ENCODE peak calls at places on chromosomes 1 and 21, in ten cellular contexts. E is aorta, W is kidney epithelial cell, X is left ventricle myocardium inferior, Q is upper lobe of left lung, J is cardiac muscle cell, M is heart left ventricle, S is bronchial epithelial cell, L is mesenchymal stem cell, K is right atrium auricular region. B is an unnamed sample. For H3K27me3 and H3K36me3, the result is how much of the 10 kb centered on the place peaks cover.

GRCh38 chr1:80534606-80535360 is 1266.0 kb upstream of the ADGRL2 start:
- DNase-seq in E (no peak), W (peak), X (no peak), Q (no peak), J (peak), M (no peak), S (peak), L (peak), K (no peak), B (no peak)

GRCh38 chr1:57329932-57330331 is 93.9 kb downstream of the DAB1 start:
- DNase-seq in E (no peak), W (no peak), X (no peak), Q (no peak), J (no peak), M (no peak), S (no peak), L (no peak), K (no peak), B (no peak)

GRCh38 chr1:51101976-51102375 is at the start of gene C1orf185:
- DNase-seq in E (no peak), W (no peak), X (no peak), Q (no peak), J (no peak), M (no peak), S (no peak), L (no peak), K (no peak), B (no peak)

GRCh38 chr1:236608930-236609726 is 4.8 kb upstream of the HEATR1 start:
- DNase-seq in E (peak), W (peak), X (peak), Q (peak), J (peak), M (peak), S (peak), L (peak), K (no peak), B (peak)

GRCh38 chr21:18716578-18717138 is 313.1 kb upstream of the TMPRSS15 start:
- DNase-seq in E (no peak), W (no peak), X (no peak), Q (no peak), J (no peak), M (no peak), S (no peak), L (no peak), K (no peak), B (no peak)

GRCh38 chr1:183019860-183020259 is 3.4 kb upstream of the LAMC1 start:
- DNase-seq in E (no peak), W (no peak), X (no peak), Q (no peak), J (peak), M (no peak), S (peak), L (no peak), K (no peak), B (peak)

GRCh38 chr1:244256086-244256485 is 195.6 kb downstream of the ADSS2 start:
- DNase-seq in E (no peak), W (no peak), X (no peak), Q (no peak), J (no peak), M (no peak), S (no peak), L (no peak), K (no peak), B (no peak)

GRCh38 chr1:15848929-15849774 is 1.6 kb downstream of the SPEN start:
- DNase-seq in E (peak), W (no peak), X (peak), Q (peak), J (peak), M (peak), S (peak), L (peak), K (peak), B (peak)

GRCh38 chr1:160149235-160149634 is 2.2 kb upstream of the ATP1A4 start:
- DNase-seq in E (no peak), W (no peak), X (no peak), Q (no peak), J (no peak), M (no peak), S (peak), L (no peak), K (no peak), B (no peak)

GRCh38 chr1:93021539-93022134 is 57.4 kb upstream of the MTF2 start:
- DNase-seq in E (no peak), W (peak), X (no peak), Q (no peak), J (peak), M (no peak), S (peak), L (peak), K (no peak), B (peak)

GRCh38 chr1:192766876-192767275 is 42.0 kb upstream of the RGS2 start:
- DNase-seq in E (no peak), W (no peak), X (no peak), Q (no peak), J (no peak), M (no peak), S (no peak), L (no peak), K (no peak), B (peak)

GRCh38 chr1:183761871-183762270 is 43.0 kb upstream of the RGL1 start:
- DNase-seq in E (no peak), W (no peak), X (no peak), Q (no peak), J (peak), M (no peak), S (no peak), L (no peak), K (no peak), B (no peak)

GRCh38 chr1:228376651-228377631 is 29.7 kb downstream of the TRIM11 start:
- DNase-seq in E (peak), W (no peak), X (peak), Q (no peak), J (no peak), M (no peak), S (no peak), L (no peak), K (no peak), B (peak)

GRCh38 chr1:42017730-42018129 is 99.0 kb upstream of the HIVEP3 start:
- DNase-seq in E (no peak), W (no peak), X (no peak), Q (no peak), J (no peak), M (no peak), S (no peak), L (no peak), K (no peak), B (no peak)

GRCh38 chr1:29324771-29325351 is 88.5 kb downstream of the PTPRU start:
- DNase-seq in E (no peak), W (no peak), X (no peak), Q (no peak), J (peak), M (no peak), S (peak), L (no peak), K (no peak), B (peak)

GRCh38 chr21:32645261-32646182 is 33.3 kb upstream of the CFAP298 start:
- DNase-seq in E (no peak), W (no peak), X (no peak), Q (no peak), J (no peak), M (no peak), S (no peak), L (no peak), K (no peak), B (peak)

GRCh38 chr1:220810179-220810653 is 23.5 kb downstream of the MTARC1 start:
- DNase-seq in E (peak), W (peak), X (peak), Q (peak), J (peak), M (peak), S (peak), L (peak), K (peak), B (peak)

GRCh38 chr1:189847613-189848012 is 630.1 kb downstream of the BRINP3 start:
- DNase-seq in E (no peak), W (no peak), X (no peak), Q (no peak), J (no peak), M (no peak), S (no peak), L (no peak), K (no peak), B (no peak)

GRCh38 chr1:178337091-178337726 is 159.6 kb downstream of the CLEC20A start:
- DNase-seq in E (no peak), W (no peak), X (no peak), Q (no peak), J (no peak), M (no peak), S (no peak), L (peak), K (no peak), B (no peak)

GRCh38 chr1:247885011-247885410 is 10.4 kb upstream of the OR2W3 start:
- DNase-seq in E (no peak), W (no peak), X (no peak), Q (no peak), J (no peak), M (no peak), S (no peak), L (no peak), K (no peak), B (no peak)

GRCh38 chr1:247077768-247078314 is 770 bp downstream of the ZNF670 start:
- DNase-seq in E (no peak), W (no peak), X (no peak), Q (no peak), J (peak), M (no peak), S (peak), L (no peak), K (no peak), B (no peak)

GRCh38 chr21:16308269-16308668 is 578.5 kb downstream of the USP25 start:
- DNase-seq in E (no peak), W (no peak), X (no peak), Q (no peak), J (peak), M (no peak), S (peak), L (peak), K (no peak), B (no peak)

GRCh38 chr1:172719066-172719627 is 60.2 kb downstream of the FASLG start:
- DNase-seq in E (no peak), W (no peak), X (no peak), Q (no peak), J (peak), M (no peak), S (peak), L (no peak), K (no peak), B (no peak)

GRCh38 chr1:89904219-89904980 is 83.6 kb downstream of the LRRC8D start:
- DNase-seq in E (no peak), W (no peak), X (no peak), Q (no peak), J (peak), M (peak), S (no peak), L (no peak), K (no peak), B (no peak)

GRCh38 chr1:230081751-230082150 is 14.7 kb downstream of the GALNT2 start:
- DNase-seq in E (no peak), W (no peak), X (no peak), Q (no peak), J (no peak), M (no peak), S (no peak), L (no peak), K (no peak), B (no peak)

GRCh38 chr1:234604726-234605492 is 5.1 kb downstream of the IRF2BP2 start:
- DNase-seq in E (no peak), W (no peak), X (no peak), Q (no peak), J (peak), M (no peak), S (peak), L (peak), K (no peak), B (no peak)

GRCh38 chr1:39640861-39641260 is 1.4 kb upstream of the HEYL start:
- DNase-seq in E (no peak), W (no peak), X (no peak), Q (no peak), J (no peak), M (no peak), S (no peak), L (no peak), K (no peak), B (no peak)

GRCh38 chr1:152870831-152871730 is 7.0 kb upstream of the SMCP start:
- DNase-seq in E (no peak), W (no peak), X (no peak), Q (no peak), J (peak), M (no peak), S (peak), L (no peak), K (no peak), B (peak)

DNA sequence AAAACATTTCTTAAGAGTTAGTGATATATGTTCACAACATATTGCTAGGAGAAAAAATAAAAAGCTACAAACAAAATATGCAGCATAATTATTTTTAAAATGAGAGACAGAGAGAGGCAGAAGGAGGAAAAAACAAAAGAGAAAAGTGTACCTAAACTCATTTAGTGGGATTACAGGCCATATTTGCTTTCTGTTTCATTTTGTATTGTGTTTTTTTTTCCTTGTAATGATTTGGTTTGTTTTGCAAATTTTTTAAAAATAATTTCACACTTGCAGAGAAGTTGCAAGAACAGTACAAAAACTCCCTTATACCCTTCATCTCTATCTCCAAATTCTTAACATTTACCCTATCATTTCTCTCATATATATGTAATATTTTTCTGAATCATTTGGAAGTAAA is 65.0 kb downstream of the LBR start:
- DNase-seq in E (no peak), W (no peak), X (no peak), Q (no peak), J (no peak), M (no peak), S (no peak), L (no peak), K (no peak), B (no peak)
- H3K4me3 ChIP-seq in E (no peak), W (no peak), X (no peak), Q (no peak), J (no peak), M (no peak), S (no peak), L (no peak), K (no peak), B (no peak)

GRCh38 chr1:68293122-68293521 is 60.8 kb upstream of the WLS start:
- DNase-seq in E (no peak), W (no peak), X (no peak), Q (no peak), J (peak), M (no peak), S (no peak), L (no peak), K (no peak), B (peak)

GRCh38 chr1:68291763-68292384 is 59.6 kb upstream of the WLS start:
- DNase-seq in E (no peak), W (no peak), X (no peak), Q (no peak), J (peak), M (no peak), S (no peak), L (peak), K (no peak), B (peak)

GRCh38 chr1:68294354-68295066 is 62.2 kb upstream of the WLS start:
- DNase-seq in E (no peak), W (no peak), X (no peak), Q (no peak), J (no peak), M (no peak), S (no peak), L (no peak), K (no peak), B (no peak)

DNA sequence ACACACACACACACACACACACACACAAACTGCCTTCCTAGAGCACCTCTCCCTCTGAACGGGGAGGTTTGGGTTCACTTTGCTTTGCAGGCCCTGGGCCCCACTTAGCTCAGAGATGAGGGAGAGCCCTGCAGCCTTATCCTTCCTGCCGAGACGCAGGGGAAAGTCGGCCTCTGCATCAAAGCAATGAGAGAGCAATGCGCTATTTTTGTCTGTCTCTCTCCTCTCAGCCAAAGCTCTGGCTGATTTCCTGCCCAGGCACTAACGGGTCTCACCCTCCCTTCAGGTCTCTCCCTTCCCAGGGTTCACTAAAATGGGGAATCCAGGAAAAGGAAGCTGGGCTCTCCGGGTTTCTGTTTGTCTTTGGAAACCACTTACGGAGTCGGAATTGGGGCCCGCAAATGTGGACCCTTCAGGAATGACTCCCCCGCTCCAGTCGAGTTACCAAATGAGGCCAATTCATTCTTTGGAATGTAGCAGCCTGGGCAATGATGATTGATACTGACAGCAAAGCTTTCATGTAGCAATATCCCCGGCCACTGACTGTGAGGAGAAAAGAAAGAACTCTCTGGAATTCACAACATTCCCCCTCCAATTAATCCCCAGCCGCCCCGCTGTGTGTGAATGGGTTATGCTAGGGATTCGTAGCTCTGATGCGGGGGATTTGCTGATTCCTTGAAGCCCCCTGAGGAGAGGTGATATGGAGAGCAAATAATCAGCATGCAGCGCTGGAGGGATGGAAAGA is 61.5 kb upstream of the WLS start:
- DNase-seq in E (no peak), W (no peak), X (peak), Q (no peak), J (peak), M (peak), S (no peak), L (peak), K (no peak), B (peak)
- H3K27me3 ChIP-seq in E (under half), W (under half), X (under half), Q (under half), J (under half), M (under half), S (under half), L (under half), K (under half), B (under half)

GRCh38 chr1:59857679-59858354 is 43.1 kb downstream of the HOOK1 start:
- DNase-seq in E (no peak), W (no peak), X (no peak), Q (no peak), J (no peak), M (no peak), S (no peak), L (no peak), K (no peak), B (no peak)

GRCh38 chr1:59852117-59852516 is 37.4 kb downstream of the HOOK1 start:
- DNase-seq in E (no peak), W (no peak), X (no peak), Q (no peak), J (no peak), M (no peak), S (no peak), L (no peak), K (no peak), B (no peak)

GRCh38 chr1:59856725-59857338 is 42.1 kb downstream of the HOOK1 start:
- DNase-seq in E (no peak), W (no peak), X (no peak), Q (peak), J (no peak), M (peak), S (peak), L (no peak), K (no peak), B (no peak)
- H3K36me3 ChIP-seq in E (under half), W (under half), X (under half), Q (under half), J (under half), M (under half), S (under half), L (under half), K (under half), B (under half)

GRCh38 chr1:64516301-64516700 is 46.4 kb downstream of the CACHD1 start:
- DNase-seq in E (no peak), W (no peak), X (no peak), Q (no peak), J (no peak), M (no peak), S (peak), L (no peak), K (no peak), B (no peak)
- H3K4me3 ChIP-seq in E (no peak), W (no peak), X (no peak), Q (no peak), J (no peak), M (no peak), S (no peak), L (peak), K (no peak), B (no peak)